ENCODE peak calls at places on chromosomes 11 and 22, in seven cellular contexts. O, A, Q, I, U, N and F are unnamed samples.
A peak's percentile ranks its signal among the peaks of the same experiment; 100 is the strongest.

GRCh38 chr11:128399186-128399585 is 188.2 kb downstream of the ETS1 start:
- DNase-seq in O (no peak), A (peak; percentile 85), Q (no peak), I (no peak), U (peak; percentile 68), N (no peak), F (no peak)

GRCh38 chr22:44399906-44400762 is 87.4 kb upstream of the SHISAL1 start:
- DNase-seq in O (no peak), A (no peak), Q (no peak), I (peak; percentile 1), U (no peak), N (no peak), F (no peak)

GRCh38 chr11:116529681-116530080 is 243.1 kb downstream of the BUD13 start:
- DNase-seq in O (no peak), A (no peak), Q (no peak), I (no peak), U (no peak), N (no peak), F (no peak)

GRCh38 chr11:1054143-1055108 is 17.9 kb upstream of the MUC6 start:
- DNase-seq in O (no peak), A (peak; percentile 7), Q (peak; percentile 38), I (no peak), U (no peak), N (no peak), F (no peak)

GRCh38 chr22:24076091-24076867 is 65.2 kb downstream of the CABIN1 start:
- DNase-seq in O (no peak), A (no peak), Q (no peak), I (no peak), U (peak; percentile 74), N (no peak), F (peak; percentile 33)

GRCh38 chr22:43110444-43110926 is at the start of gene BIK:
- DNase-seq in O (peak; percentile 27), A (no peak), Q (no peak), I (peak; percentile 50), U (peak; percentile 53), N (peak; percentile 82), F (peak; percentile 64)

GRCh38 chr11:67071420-67072284 is 15.0 kb downstream of the RHOD start:
- DNase-seq in O (peak; percentile 64), A (peak; percentile 74), Q (no peak), I (peak; percentile 89), U (peak; percentile 73), N (peak; percentile 82), F (peak; percentile 88)

GRCh38 chr22:19824197-19825015 is 30.3 kb downstream of the GNB1L start:
- DNase-seq in O (no peak), A (no peak), Q (no peak), I (peak; percentile 1), U (peak; percentile 51), N (no peak), F (peak; percentile 22)

GRCh38 chr11:3021125-3021524 is 29.0 kb upstream of the NAP1L4 start:
- DNase-seq in O (no peak), A (peak; percentile 72), Q (no peak), I (peak; percentile 40), U (peak; percentile 69), N (peak; percentile 52), F (peak; percentile 52)

GRCh38 chr22:35872451-35872850 is 154.8 kb downstream of the APOL5 start:
- DNase-seq in O (no peak), A (no peak), Q (no peak), I (no peak), U (no peak), N (no peak), F (no peak)

GRCh38 chr11:108316061-108316460 is 93.2 kb downstream of the ATM start:
- DNase-seq in O (no peak), A (no peak), Q (no peak), I (no peak), U (no peak), N (no peak), F (no peak)

GRCh38 chr11:33687733-33688479 is 12.7 kb downstream of the C11orf91 start:
- DNase-seq in O (peak; percentile 65), A (peak; percentile 89), Q (no peak), I (peak; percentile 60), U (peak; percentile 78), N (peak; percentile 74), F (peak; percentile 58)

GRCh38 chr22:21936151-21936778 is 16.4 kb downstream of the PPM1F start:
- DNase-seq in O (no peak), A (no peak), Q (no peak), I (no peak), U (peak; percentile 21), N (no peak), F (no peak)

GRCh38 chr22:46547883-46548244 is 10.4 kb upstream of the CELSR1 start:
- DNase-seq in O (no peak), A (peak; percentile 89), Q (peak; percentile 60), I (no peak), U (peak; percentile 70), N (no peak), F (no peak)

GRCh38 chr22:43230983-43231723 is 44.2 kb upstream of the TTLL12 start:
- DNase-seq in O (peak; percentile 72), A (peak; percentile 60), Q (no peak), I (peak; percentile 75), U (peak; percentile 56), N (peak; percentile 72), F (peak; percentile 80)

GRCh38 chr22:22751043-22751603 is 106.7 kb downstream of the GGTLC2 start:
- DNase-seq in O (no peak), A (no peak), Q (no peak), I (no peak), U (no peak), N (no peak), F (no peak)

GRCh38 chr22:24247011-24247507 is 2.2 kb upstream of the GGT5 start:
- DNase-seq in O (no peak), A (peak; percentile 50), Q (no peak), I (no peak), U (no peak), N (no peak), F (no peak)

GRCh38 chr22:22810471-22810870 is 77.1 kb upstream of the IGLL5 start:
- DNase-seq in O (no peak), A (no peak), Q (no peak), I (no peak), U (no peak), N (no peak), F (no peak)

GRCh38 chr22:31556627-31557203 is 60.4 kb downstream of the SFI1 start:
- DNase-seq in O (peak; percentile 11), A (peak; percentile 73), Q (no peak), I (peak; percentile 16), U (peak; percentile 36), N (peak; percentile 38), F (no peak)

GRCh38 chr11:37509471-37509870 is 911.4 kb upstream of the RAG2 start:
- DNase-seq in O (no peak), A (no peak), Q (no peak), I (no peak), U (peak; percentile 52), N (no peak), F (no peak)

GRCh38 chr11:16001899-16002426 is 354.4 kb downstream of the SOX6 start:
- DNase-seq in O (no peak), A (peak; percentile 73), Q (no peak), I (no peak), U (peak; percentile 90), N (peak; percentile 38), F (no peak)

GRCh38 chr22:37269930-37270678 is 12.2 kb upstream of the CYTH4 start:
- DNase-seq in O (no peak), A (no peak), Q (no peak), I (no peak), U (no peak), N (no peak), F (no peak)

GRCh38 chr11:128420943-128421342 is 166.4 kb downstream of the ETS1 start:
- DNase-seq in O (no peak), A (peak; percentile 95), Q (no peak), I (no peak), U (no peak), N (no peak), F (no peak)

GRCh38 chr11:66443602-66444001 is 5.0 kb upstream of the MRPL11 start:
- DNase-seq in O (no peak), A (peak; percentile 84), Q (no peak), I (no peak), U (peak; percentile 78), N (no peak), F (no peak)

GRCh38 chr11:110121204-110121603 is 28.0 kb downstream of the ZC3H12C start:
- DNase-seq in O (no peak), A (peak; percentile 83), Q (no peak), I (no peak), U (peak; percentile 30), N (no peak), F (no peak)
- TF ChIP-seq CTCF in O (no peak), A (no peak), Q (no peak), I (no peak), U (no peak), N (no peak), F (no peak)

DNA sequence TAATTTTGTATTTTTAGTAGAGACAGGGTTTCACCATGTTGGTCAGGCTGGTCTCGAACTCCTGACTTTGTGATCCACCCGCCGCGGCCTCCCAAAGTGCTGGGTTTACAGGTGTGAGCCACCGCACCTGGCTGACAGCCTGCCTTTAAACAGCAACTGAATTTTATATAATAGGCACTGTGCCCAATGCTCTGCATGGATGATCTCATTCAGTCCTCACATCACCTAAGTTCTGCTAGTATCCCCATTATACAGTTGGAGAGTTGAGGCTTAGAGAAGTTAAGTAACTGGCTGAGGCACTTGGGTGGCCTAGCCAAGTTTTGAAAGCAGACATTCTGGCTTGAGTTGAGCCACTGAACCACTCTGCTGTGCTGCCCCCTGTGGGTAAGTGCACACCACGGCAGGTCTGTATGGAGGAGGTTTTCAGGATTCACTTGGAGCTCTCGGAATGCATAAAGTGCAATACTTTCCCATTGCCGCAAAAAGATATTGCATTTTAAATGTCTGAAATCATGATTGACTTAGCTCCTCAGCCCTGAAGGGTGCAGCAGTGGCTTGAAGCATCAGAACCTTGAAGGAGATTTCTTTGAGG is 112.4 kb downstream of the LDLRAD3 start:
- DNase-seq in O (peak; percentile 47), A (peak; percentile 65), Q (no peak), I (peak; percentile 57), U (peak; percentile 53), N (peak; percentile 32), F (peak; percentile 63)
- TF ChIP-seq CTCF in O (peak; percentile 63), A (peak; percentile 82), Q (peak; percentile 39), I (peak; percentile 70), U (peak; percentile 56), N (peak; percentile 60), F (peak; percentile 74)

GRCh38 chr11:135033545-135033944 is 621.5 kb upstream of the B3GAT1 start:
- DNase-seq in O (peak; percentile 29), A (peak; percentile 50), Q (no peak), I (peak; percentile 51), U (no peak), N (no peak), F (peak; percentile 57)
- TF ChIP-seq CTCF in O (peak; percentile 62), A (peak; percentile 65), Q (peak; percentile 44), I (no peak), U (no peak), N (no peak), F (no peak)

DNA sequence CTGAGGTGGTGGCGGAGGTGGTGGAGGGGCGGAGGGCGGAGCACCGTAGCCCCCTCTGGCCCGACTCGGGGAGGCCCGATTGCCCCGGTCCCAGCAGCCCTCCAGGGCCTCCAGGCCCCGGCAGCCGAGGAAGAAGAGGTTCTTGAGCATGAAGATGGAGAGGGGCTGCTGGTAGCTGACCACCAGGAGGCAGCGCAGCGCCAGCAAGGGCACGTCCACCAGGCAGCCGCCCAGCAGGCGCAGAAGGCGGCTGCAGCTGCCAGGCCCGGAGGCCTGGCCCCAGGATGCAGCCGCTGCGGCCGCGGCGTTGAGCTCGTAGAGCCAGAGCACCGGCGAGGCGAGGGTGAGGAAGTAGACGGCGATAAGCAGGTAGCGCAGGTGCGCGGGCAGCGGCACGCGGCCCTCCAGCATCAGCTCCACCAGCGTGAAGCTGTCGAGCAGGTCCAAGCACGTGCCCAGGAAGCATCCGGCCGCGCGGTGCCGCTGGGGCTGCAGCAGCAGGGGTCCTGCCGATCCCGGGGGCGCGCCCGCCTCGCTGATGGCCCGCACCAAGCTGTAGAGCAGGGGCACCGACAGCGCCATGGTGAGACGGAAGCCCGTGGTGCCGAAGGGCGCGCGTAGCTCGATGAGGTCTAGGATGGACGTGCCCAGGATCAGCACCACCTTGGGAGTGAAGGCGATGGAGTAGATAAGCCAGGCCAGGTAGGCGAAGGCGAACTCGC is 1.5 kb downstream of the TMEM121B start:
- DNase-seq in O (peak; percentile 34), A (peak; percentile 16), Q (no peak), I (peak; percentile 67), U (no peak), N (peak; percentile 35), F (peak; percentile 81)
- TF ChIP-seq CTCF in O (peak; percentile 50), A (peak; percentile 40), Q (no peak), I (peak; percentile 70), U (no peak), N (peak; percentile 35), F (peak; percentile 87)